ENCODE peak calls at places on chromosomes 16 and 17, in seven cellular contexts. L is activated CD8-positive, alpha-beta memory T cell treated with anti-CD3 and anti-CD28 coated beads for 1 hour; J is CD4-positive, CD25-positive, alpha-beta regulatory T cell; U is ovary; Q is NCI-H2081; R is fibroblast of pulmonary artery; O is stimulated activated CD4-positive, alpha-beta T cell treated with anti-CD3 and anti-CD28 coated beads, Interleukin-15, amount 100 ng/mL, for 1 hour. B is an unnamed sample.

GRCh38 chr17:30093463-30094147 is 23.0 kb upstream of the NSRP1 start:
- DNase-seq in L (no peak), J (peak), U (no peak), Q (peak), R (peak), O (peak), B (no peak)

GRCh38 chr17:58785097-58785496 is 29.4 kb downstream of the PPM1E start:
- DNase-seq in L (no peak), J (no peak), U (no peak), Q (no peak), R (no peak), O (no peak), B (no peak)

GRCh38 chr16:87653234-87653633 is 50.9 kb downstream of the JPH3 start:
- DNase-seq in L (no peak), J (no peak), U (no peak), Q (no peak), R (peak), O (no peak), B (no peak)

GRCh38 chr16:9047689-9048301 is 43.6 kb upstream of the HAPSTR1 start:
- DNase-seq in L (no peak), J (no peak), U (peak), Q (peak), R (peak), O (peak), B (peak)

GRCh38 chr16:4392382-4393242 is 21.0 kb downstream of the VASN start:
- DNase-seq in L (no peak), J (no peak), U (peak), Q (no peak), R (peak), O (no peak), B (no peak)

GRCh38 chr17:10790491-10791401 is 13.2 kb downstream of the TMEM238L start:
- DNase-seq in L (no peak), J (no peak), U (peak), Q (no peak), R (no peak), O (no peak), B (peak)

GRCh38 chr16:85675528-85675927 is 13.2 kb downstream of the GINS2 start:
- DNase-seq in L (no peak), J (no peak), U (no peak), Q (no peak), R (peak), O (no peak), B (no peak)

GRCh38 chr16:65064131-65064530 is 57.7 kb downstream of the CDH11 start:
- DNase-seq in L (no peak), J (no peak), U (no peak), Q (no peak), R (no peak), O (no peak), B (no peak)

GRCh38 chr17:8868092-8868491 is 618 bp upstream of the PIK3R6 start:
- DNase-seq in L (no peak), J (no peak), U (no peak), Q (no peak), R (no peak), O (no peak), B (peak)

GRCh38 chr17:699350-699749 is 15.3 kb downstream of the VPS53 start:
- DNase-seq in L (no peak), J (no peak), U (no peak), Q (no peak), R (peak), O (no peak), B (no peak)

GRCh38 chr16:85428899-85429775 is 184.0 kb upstream of the GSE1 start:
- DNase-seq in L (no peak), J (no peak), U (peak), Q (no peak), R (no peak), O (no peak), B (peak)

GRCh38 chr16:19283637-19284036 is 1.9 kb upstream of the CLEC19A start:
- DNase-seq in L (no peak), J (no peak), U (no peak), Q (no peak), R (no peak), O (no peak), B (no peak)

GRCh38 chr17:57154896-57155295 is 69.8 kb downstream of the AKAP1 start:
- DNase-seq in L (no peak), J (no peak), U (no peak), Q (no peak), R (no peak), O (no peak), B (no peak)

GRCh38 chr16:86302710-86303109 is 207.6 kb upstream of the FOXF1 start:
- DNase-seq in L (no peak), J (no peak), U (no peak), Q (no peak), R (no peak), O (no peak), B (no peak)

GRCh38 chr17:16989230-16989952 is 17.5 kb upstream of the TNFRSF13B start:
- DNase-seq in L (no peak), J (no peak), U (no peak), Q (no peak), R (no peak), O (no peak), B (peak)

GRCh38 chr16:59274141-59274540 is 540.0 kb upstream of the GOT2 start:
- DNase-seq in L (no peak), J (no peak), U (no peak), Q (no peak), R (no peak), O (no peak), B (no peak)

GRCh38 chr16:19748389-19749110 is 30.5 kb downstream of the IQCK start:
- DNase-seq in L (no peak), J (no peak), U (no peak), Q (no peak), R (peak), O (no peak), B (no peak)

GRCh38 chr16:57999971-58000705 is at the start of gene ZNF319:
- DNase-seq in L (no peak), J (peak), U (no peak), Q (no peak), R (no peak), O (no peak), B (no peak)

GRCh38 chr16:29898786-29899515 is 399 bp downstream of the SEZ6L2 start:
- DNase-seq in L (no peak), J (no peak), U (no peak), Q (peak), R (no peak), O (no peak), B (no peak)

GRCh38 chr16:85090166-85090565 is 22.1 kb downstream of the CIBAR2 start:
- DNase-seq in L (no peak), J (no peak), U (no peak), Q (no peak), R (peak), O (no peak), B (no peak)

GRCh38 chr17:74383140-74383539 is 15.8 kb downstream of the GPR142 start:
- DNase-seq in L (no peak), J (no peak), U (no peak), Q (no peak), R (no peak), O (no peak), B (no peak)

GRCh38 chr17:40348562-40349476 is 15.7 kb downstream of the GJD3 start:
- DNase-seq in L (no peak), J (no peak), U (no peak), Q (peak), R (no peak), O (no peak), B (peak)

GRCh38 chr16:87539113-87539512 is 46.3 kb upstream of the ZCCHC14 start:
- DNase-seq in L (no peak), J (no peak), U (no peak), Q (no peak), R (no peak), O (no peak), B (no peak)

GRCh38 chr17:76558210-76559095 is 18.6 kb downstream of the PRCD start:
- DNase-seq in L (no peak), J (no peak), U (no peak), Q (peak), R (peak), O (no peak), B (no peak)

GRCh38 chr16:66908762-66909559 is 9.7 kb downstream of the CDH16 start:
- DNase-seq in L (no peak), J (no peak), U (no peak), Q (no peak), R (no peak), O (no peak), B (no peak)

GRCh38 chr16:4134434-4134833 is 18.2 kb upstream of the ADCY9 start:
- DNase-seq in L (no peak), J (no peak), U (no peak), Q (no peak), R (no peak), O (no peak), B (no peak)

GRCh38 chr16:71811261-71811803 is 2.7 kb upstream of the AP1G1 start:
- DNase-seq in L (no peak), J (no peak), U (no peak), Q (no peak), R (peak), O (no peak), B (no peak)

GRCh38 chr16:87351320-87351698 is 32.3 kb downstream of the FBXO31 start:
- DNase-seq in L (no peak), J (no peak), U (no peak), Q (no peak), R (no peak), O (no peak), B (no peak)

GRCh38 chr17:6163632-6164319 is 93.6 kb downstream of the WSCD1 start:
- DNase-seq in L (no peak), J (no peak), U (no peak), Q (no peak), R (no peak), O (no peak), B (no peak)

GRCh38 chr16:64172652-64173051 is 949.2 kb downstream of the CDH11 start:
- DNase-seq in L (no peak), J (no peak), U (no peak), Q (no peak), R (no peak), O (no peak), B (no peak)

GRCh38 chr17:5413682-5414081 is 5.8 kb downstream of the NUP88 start:
- DNase-seq in L (no peak), J (no peak), U (no peak), Q (no peak), R (peak), O (no peak), B (no peak)

GRCh38 chr16:11707679-11708197 is 34.9 kb downstream of the TXNDC11 start:
- DNase-seq in L (no peak), J (no peak), U (no peak), Q (no peak), R (no peak), O (no peak), B (no peak)

GRCh38 chr17:40417609-40418427 is at the start of gene TOP2A:
- DNase-seq in L (peak), J (peak), U (peak), Q (peak), R (peak), O (peak), B (peak)

GRCh38 chr16:67463059-67463458 is 17.9 kb downstream of the ATP6V0D1 start:
- DNase-seq in L (no peak), J (no peak), U (no peak), Q (no peak), R (no peak), O (no peak), B (no peak)

GRCh38 chr17:74920679-74921044 is 2.4 kb downstream of the USH1G start:
- DNase-seq in L (no peak), J (no peak), U (no peak), Q (no peak), R (no peak), O (no peak), B (no peak)

GRCh38 chr17:35898283-35899070 is 18.3 kb upstream of the CCL5 start:
- DNase-seq in L (no peak), J (no peak), U (no peak), Q (no peak), R (no peak), O (no peak), B (peak)

GRCh38 chr16:27434141-27435051 is 32.4 kb downstream of the IL21R start:
- DNase-seq in L (no peak), J (no peak), U (peak), Q (no peak), R (no peak), O (no peak), B (peak)

GRCh38 chr17:50426814-50427787 is 1.1 kb downstream of the ACSF2 start:
- DNase-seq in L (no peak), J (no peak), U (peak), Q (no peak), R (peak), O (no peak), B (no peak)

B was measured in cardiac septum.